ENCODE peak calls at places on chromosomes 11 and 22, in four cellular contexts. One of them, this sample, is unnamed. For H3K36me3, the result is how much of the 10 kb centered on the place peaks cover.

GRCh38 chr11:33912405-33913361 is 20.8 kb upstream of the LMO2 start:
- DNase-seq in IMR-90: peak
- DNase-seq in bronchial epithelial cell: peak
- DNase-seq in pancreas: no peak
- DNase-seq in this sample: peak

GRCh38 chr11:8658210-8658968 is 24.1 kb downstream of the TRIM66 start:
- DNase-seq in IMR-90: peak
- DNase-seq in bronchial epithelial cell: no peak
- DNase-seq in pancreas: no peak
- DNase-seq in this sample: no peak

GRCh38 chr22:24994070-24994763 is 41.7 kb downstream of the KIAA1671 start:
- DNase-seq in IMR-90: no peak
- DNase-seq in bronchial epithelial cell: peak
- DNase-seq in pancreas: no peak
- DNase-seq in this sample: no peak

GRCh38 chr22:32473388-32473952 is 1.1 kb upstream of the FBXO7 start:
- DNase-seq in IMR-90: peak
- DNase-seq in bronchial epithelial cell: peak
- DNase-seq in pancreas: no peak
- DNase-seq in this sample: no peak

GRCh38 chr22:39362271-39362670 is 12.5 kb downstream of the SYNGR1 start:
- DNase-seq in IMR-90: no peak
- DNase-seq in bronchial epithelial cell: no peak
- DNase-seq in pancreas: no peak
- DNase-seq in this sample: no peak

GRCh38 chr11:12746593-12747097 is 72.4 kb downstream of the TEAD1 start:
- DNase-seq in IMR-90: peak
- DNase-seq in bronchial epithelial cell: peak
- DNase-seq in pancreas: peak
- DNase-seq in this sample: no peak

GRCh38 chr11:35525501-35526175 is at the start of gene PAMR1:
- DNase-seq in IMR-90: peak
- DNase-seq in bronchial epithelial cell: peak
- DNase-seq in pancreas: peak
- DNase-seq in this sample: no peak

GRCh38 chr22:37199103-37199838 is 11.2 kb upstream of the C1QTNF6 start:
- DNase-seq in IMR-90: peak
- DNase-seq in bronchial epithelial cell: peak
- DNase-seq in pancreas: peak
- DNase-seq in this sample: peak

GRCh38 chr11:130118636-130119387 is 40.8 kb upstream of the ST14 start:
- DNase-seq in IMR-90: no peak
- DNase-seq in bronchial epithelial cell: no peak
- DNase-seq in pancreas: no peak
- DNase-seq in this sample: no peak

GRCh38 chr11:134074346-134074745 is 5.5 kb downstream of the JAM3 start:
- DNase-seq in IMR-90: no peak
- DNase-seq in bronchial epithelial cell: no peak
- DNase-seq in pancreas: no peak
- DNase-seq in this sample: no peak

GRCh38 chr11:95337175-95337957 is 106.4 kb upstream of the SESN3 start:
- DNase-seq in IMR-90: peak
- DNase-seq in bronchial epithelial cell: peak
- DNase-seq in pancreas: no peak
- DNase-seq in this sample: no peak

GRCh38 chr11:44426119-44426518 is 116.2 kb upstream of the ALX4 start:
- DNase-seq in IMR-90: no peak
- DNase-seq in bronchial epithelial cell: no peak
- DNase-seq in pancreas: no peak
- DNase-seq in this sample: no peak

GRCh38 chr11:122895591-122895990 is 13.0 kb downstream of the JHY start:
- DNase-seq in IMR-90: no peak
- DNase-seq in bronchial epithelial cell: no peak
- DNase-seq in pancreas: no peak
- DNase-seq in this sample: no peak

GRCh38 chr22:47163876-47164513 is 401.5 kb downstream of the TBC1D22A start:
- DNase-seq in IMR-90: no peak
- DNase-seq in bronchial epithelial cell: no peak
- DNase-seq in pancreas: no peak
- DNase-seq in this sample: no peak

GRCh38 chr22:25395915-25396314 is 168.6 kb upstream of the GRK3 start:
- DNase-seq in IMR-90: no peak
- DNase-seq in bronchial epithelial cell: no peak
- DNase-seq in pancreas: no peak
- DNase-seq in this sample: no peak

GRCh38 chr11:123475478-123475877 is 45.4 kb downstream of the GRAMD1B start:
- DNase-seq in IMR-90: peak
- DNase-seq in bronchial epithelial cell: no peak
- DNase-seq in pancreas: no peak
- DNase-seq in this sample: no peak

GRCh38 chr22:23285734-23286133 is 105.4 kb downstream of the BCR start:
- DNase-seq in IMR-90: peak
- DNase-seq in bronchial epithelial cell: no peak
- DNase-seq in pancreas: no peak
- DNase-seq in this sample: no peak

GRCh38 chr11:107929611-107930200 is 1.5 kb downstream of the RAB39A start:
- DNase-seq in IMR-90: no peak
- DNase-seq in bronchial epithelial cell: no peak
- DNase-seq in pancreas: no peak
- DNase-seq in this sample: no peak
- H3K4me3 ChIP-seq in IMR-90: no peak
- H3K4me3 ChIP-seq in bronchial epithelial cell: no peak
- H3K4me3 ChIP-seq in pancreas: no peak
- H3K4me3 ChIP-seq in this sample: no peak

GRCh38 chr11:110003426-110003825 is 89.8 kb upstream of the ZC3H12C start:
- DNase-seq in IMR-90: no peak
- DNase-seq in bronchial epithelial cell: peak
- DNase-seq in pancreas: no peak
- DNase-seq in this sample: no peak
- TF ChIP-seq CTCF in IMR-90: no peak
- TF ChIP-seq CTCF in bronchial epithelial cell: no peak
- TF ChIP-seq CTCF in pancreas: no peak
- TF ChIP-seq CTCF in this sample: no peak

DNA sequence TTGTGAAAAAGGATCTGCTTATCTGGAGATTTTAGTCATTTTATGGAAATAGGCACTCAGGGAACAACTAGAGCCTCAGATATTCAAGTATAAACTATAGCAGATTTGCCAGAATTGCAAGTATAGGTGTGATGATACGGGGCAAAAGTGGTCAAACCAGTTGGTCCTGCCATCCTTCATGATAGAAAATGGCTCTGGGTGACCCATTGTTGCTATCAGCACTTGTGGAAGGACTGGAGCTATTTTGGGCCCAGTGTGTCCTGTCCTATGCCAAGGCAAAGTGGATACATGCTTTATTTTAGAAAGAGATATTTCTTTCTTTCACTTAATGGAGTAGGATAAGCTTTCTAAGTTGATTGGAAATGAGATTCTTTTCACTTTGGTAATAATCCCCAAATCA is 85.2 kb downstream of the PPP6R3 start:
- DNase-seq in IMR-90: no peak
- DNase-seq in bronchial epithelial cell: peak
- DNase-seq in pancreas: no peak
- DNase-seq in this sample: no peak
- H3K36me3 ChIP-seq in IMR-90: under half
- H3K36me3 ChIP-seq in bronchial epithelial cell: under half
- H3K36me3 ChIP-seq in pancreas: under half
- H3K36me3 ChIP-seq in this sample: under half

DNA sequence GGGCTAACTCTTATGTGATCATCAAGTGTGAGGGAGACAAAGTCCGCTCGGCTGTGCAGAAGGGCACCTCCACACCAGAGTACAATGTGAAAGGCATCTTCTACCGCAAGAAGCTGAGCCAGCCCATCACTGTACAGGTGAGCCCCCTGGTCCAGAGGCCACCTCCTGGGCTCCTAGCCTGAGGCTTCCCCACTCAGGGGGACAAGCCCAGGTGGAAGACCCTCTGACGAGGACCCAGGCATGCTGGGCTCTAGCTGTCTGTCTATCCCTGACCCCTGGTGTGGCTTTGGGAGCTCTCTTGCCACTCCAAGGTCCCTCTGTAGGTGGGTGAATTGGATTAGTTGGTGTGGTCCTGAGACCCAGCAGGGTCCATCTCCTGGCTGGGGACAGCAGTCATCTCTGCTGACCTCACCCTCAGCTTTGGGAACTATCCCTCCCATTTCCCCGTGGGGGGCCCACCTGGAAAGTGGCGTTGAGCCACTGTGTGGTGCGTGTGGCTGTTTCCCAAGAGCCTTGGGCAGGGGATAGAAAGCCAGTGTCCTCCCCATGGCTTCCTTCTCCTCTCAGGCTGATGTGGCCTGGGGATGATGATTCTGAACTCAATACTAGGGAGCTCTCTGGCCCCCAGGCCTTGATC is 5.4 kb upstream of the MYO7A start:
- DNase-seq in IMR-90: no peak
- DNase-seq in bronchial epithelial cell: no peak
- DNase-seq in pancreas: no peak
- DNase-seq in this sample: no peak
- H3K4me3 ChIP-seq in IMR-90: no peak
- H3K4me3 ChIP-seq in bronchial epithelial cell: no peak
- H3K4me3 ChIP-seq in pancreas: no peak
- H3K4me3 ChIP-seq in this sample: no peak

GRCh38 chr11:74013141-74013540 is 4.3 kb upstream of the UCP3 start:
- DNase-seq in IMR-90: no peak
- DNase-seq in bronchial epithelial cell: no peak
- DNase-seq in pancreas: no peak
- DNase-seq in this sample: no peak
- TF ChIP-seq CTCF in IMR-90: no peak
- TF ChIP-seq CTCF in bronchial epithelial cell: no peak
- TF ChIP-seq CTCF in pancreas: no peak
- TF ChIP-seq CTCF in this sample: no peak

GRCh38 chr22:28833276-28833923 is 33.0 kb upstream of the XBP1 start:
- DNase-seq in IMR-90: no peak
- DNase-seq in bronchial epithelial cell: no peak
- DNase-seq in pancreas: no peak
- DNase-seq in this sample: no peak

GRCh38 chr22:28832731-28833130 is 32.4 kb upstream of the XBP1 start:
- DNase-seq in IMR-90: no peak
- DNase-seq in bronchial epithelial cell: no peak
- DNase-seq in pancreas: no peak
- DNase-seq in this sample: no peak

GRCh38 chr22:28837640-28838039 is 37.3 kb upstream of the XBP1 start:
- DNase-seq in IMR-90: no peak
- DNase-seq in bronchial epithelial cell: no peak
- DNase-seq in pancreas: no peak
- DNase-seq in this sample: no peak

GRCh38 chr22:28838971-28839370 is 38.6 kb upstream of the XBP1 start:
- DNase-seq in IMR-90: no peak
- DNase-seq in bronchial epithelial cell: no peak
- DNase-seq in pancreas: no peak
- DNase-seq in this sample: no peak

DNA sequence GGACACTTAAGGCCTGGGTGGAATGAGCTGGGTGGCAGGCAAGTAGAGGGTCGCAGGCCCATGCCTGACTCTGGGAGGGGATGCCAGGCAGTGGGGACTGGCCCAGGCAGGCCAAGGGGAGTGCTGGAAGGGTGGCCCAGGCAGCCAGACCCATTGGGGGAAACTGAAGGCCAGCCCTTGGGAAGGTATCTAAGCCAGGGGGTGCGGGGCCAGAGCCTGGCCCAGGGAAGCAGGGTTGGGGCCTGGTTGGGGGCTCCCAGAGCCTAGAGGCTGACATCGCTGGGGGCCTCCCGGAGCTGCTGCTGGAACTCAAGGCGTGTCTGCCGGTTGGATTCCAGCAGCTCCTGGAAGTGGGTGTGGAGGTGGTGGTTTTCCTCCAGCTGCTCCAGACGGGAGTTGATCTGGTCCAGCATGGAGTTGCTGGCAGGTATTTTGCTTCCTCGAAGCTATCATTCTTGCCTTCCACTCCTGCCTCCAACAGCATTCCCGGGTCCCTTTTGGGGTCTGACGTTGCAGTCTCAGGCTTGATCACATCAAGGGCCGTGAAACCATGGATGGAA is 35.3 kb upstream of the XBP1 start:
- DNase-seq in IMR-90: no peak
- DNase-seq in bronchial epithelial cell: no peak
- DNase-seq in pancreas: no peak
- DNase-seq in this sample: no peak
- H3K36me3 ChIP-seq in IMR-90: under half
- H3K36me3 ChIP-seq in bronchial epithelial cell: under half
- H3K36me3 ChIP-seq in pancreas: under half
- H3K36me3 ChIP-seq in this sample: under half